ENCODE peak calls at places on chromosomes 6 and 20, in six cellular contexts. G is stimulated activated CD4-positive, alpha-beta T cell treated with anti-CD3 and anti-CD28 coated beads, TNF-alpha, amount 100 ng/mL, for 4 hours; F is dorsolateral prefrontal cortex; V is non-pigmented ciliary epithelial cell; B is GM23248; R is activated T-helper 1 cell treated with anti-CD3 and anti-CD28 coated beads, Interleukin-12 subunit alpha, Interleukin-12 subunit beta, Interleukin-2, Interleukin-4 antibody, amounts not matched to agents 30 ng/mL and 10 ng/mL and 1 ng/mL, durations not matched to agents 14 hours and 24 hours and 36 hours. T is an unnamed sample.

GRCh38 chr6:100283288-100283687 is 181.4 kb downstream of the SIM1 start:
- DNase-seq in V (peak), G (no peak), R (no peak), B (peak), F (no peak), T (no peak)

GRCh38 chr20:35226775-35227681 is 538 bp downstream of the MMP24 start:
- DNase-seq in F (peak), B (peak), R (peak), V (no peak), G (no peak), T (no peak)

GRCh38 chr6:85945454-85946185 is 302.9 kb upstream of the SYNCRIP start:
- DNase-seq in B (no peak), R (no peak), V (no peak), G (no peak), F (no peak), T (no peak)

GRCh38 chr6:147833607-147834006 is 325.1 kb downstream of the SAMD5 start:
- DNase-seq in V (no peak), G (no peak), R (no peak), B (no peak), F (no peak), T (no peak)

GRCh38 chr6:44828780-44829179 is 441.3 kb downstream of the CDC5L start:
- DNase-seq in R (no peak), V (no peak), B (no peak), G (no peak), F (no peak), T (no peak)

GRCh38 chr20:50535162-50535561 is 25.0 kb downstream of the PTPN1 start:
- DNase-seq in B (no peak), R (no peak), F (no peak), G (no peak), V (no peak), T (no peak)

GRCh38 chr20:652611-653109 is 340 bp downstream of the SRXN1 start:
- DNase-seq in V (no peak), F (peak), B (peak), G (no peak), R (peak), T (no peak)

GRCh38 chr20:366042-366718 is 14.4 kb upstream of the TRIB3 start:
- DNase-seq in F (no peak), B (no peak), V (no peak), R (no peak), G (no peak), T (no peak)

GRCh38 chr6:41887355-41887754 is 7.8 kb downstream of the USP49 start:
- DNase-seq in R (no peak), B (no peak), G (no peak), V (no peak), F (no peak), T (no peak)

GRCh38 chr6:55405474-55406220 is 78.4 kb downstream of the GFRAL start:
- DNase-seq in V (no peak), R (no peak), F (no peak), B (peak), G (no peak), T (no peak)

GRCh38 chr6:35085359-35086281 is 55.5 kb downstream of the TCP11 start:
- DNase-seq in R (no peak), G (no peak), B (no peak), F (no peak), V (no peak), T (no peak)

GRCh38 chr6:80771941-80772340 is 665.5 kb downstream of the BCKDHB start:
- DNase-seq in V (no peak), G (no peak), R (no peak), B (peak), F (no peak), T (no peak)

GRCh38 chr6:106334646-106335448 is 9.3 kb upstream of the ATG5 start:
- DNase-seq in V (no peak), R (peak), B (peak), F (no peak), G (no peak), T (peak)

GRCh38 chr6:140153703-140154102 is 779.3 kb upstream of the CITED2 start:
- DNase-seq in V (no peak), R (no peak), G (no peak), B (no peak), F (no peak), T (no peak)

GRCh38 chr6:70982747-70983146 is 25.9 kb upstream of the B3GAT2 start:
- DNase-seq in G (no peak), R (no peak), F (no peak), B (no peak), V (no peak), T (no peak)

GRCh38 chr6:154736613-154737259 is 3.5 kb downstream of the SCAF8 start:
- DNase-seq in V (no peak), R (no peak), F (no peak), G (no peak), B (no peak), T (no peak)

GRCh38 chr6:170345662-170346061 is 39.1 kb downstream of the FAM120B start:
- DNase-seq in R (peak), F (no peak), V (no peak), G (no peak), B (no peak), T (no peak)

GRCh38 chr20:56440346-56441007 is 27.9 kb upstream of the RTF2 start:
- DNase-seq in F (no peak), V (no peak), R (peak), G (no peak), B (no peak), T (no peak)

GRCh38 chr6:11974089-11974488 is 38.0 kb upstream of the HIVEP1 start:
- DNase-seq in F (no peak), B (peak), V (peak), R (no peak), G (no peak), T (no peak)

GRCh38 chr6:144265390-144265789 is 19.7 kb upstream of the UTRN start:
- DNase-seq in G (no peak), B (peak), F (no peak), R (no peak), V (no peak), T (no peak)

GRCh38 chr6:135054238-135054574 is 416 bp downstream of the HBS1L start:
- DNase-seq in R (no peak), V (no peak), F (no peak), G (no peak), B (peak), T (no peak)

GRCh38 chr6:13012977-13013680 is 296.6 kb downstream of the PHACTR1 start:
- DNase-seq in F (peak), G (no peak), V (no peak), R (no peak), B (peak), T (peak)

GRCh38 chr6:41678511-41679084 is 40.3 kb downstream of the MDFI start:
- DNase-seq in V (no peak), F (peak), B (no peak), G (no peak), R (no peak), T (no peak)

GRCh38 chr6:7693827-7694226 is 32.1 kb upstream of the BMP6 start:
- DNase-seq in B (no peak), G (no peak), R (no peak), F (no peak), V (no peak), T (no peak)

GRCh38 chr6:1619666-1620503 is 10.2 kb downstream of the FOXC1 start:
- DNase-seq in V (no peak), R (no peak), F (no peak), G (no peak), B (peak), T (no peak)

GRCh38 chr20:36471885-36472642 is 69.3 kb upstream of the MYL9 start:
- DNase-seq in F (no peak), B (no peak), V (no peak), G (no peak), R (no peak), T (no peak)

GRCh38 chr6:6631526-6632276 is 43.2 kb downstream of the LY86 start:
- DNase-seq in F (no peak), G (no peak), V (no peak), B (peak), R (no peak), T (peak)

GRCh38 chr6:130293800-130294199 is 71.0 kb upstream of the SAMD3 start:
- DNase-seq in R (no peak), G (no peak), V (peak), B (peak), F (no peak), T (no peak)

GRCh38 chr6:7761047-7761446 is 35.1 kb downstream of the BMP6 start:
- DNase-seq in V (no peak), F (no peak), R (no peak), G (no peak), B (peak), T (no peak)

GRCh38 chr6:1526689-1527088 is 83.0 kb upstream of the FOXC1 start:
- DNase-seq in V (no peak), B (peak), F (peak), R (no peak), G (no peak), T (no peak)

GRCh38 chr6:152846825-152847224 is 96.2 kb downstream of the VIP start:
- DNase-seq in B (no peak), F (no peak), R (no peak), V (no peak), G (no peak), T (no peak)

GRCh38 chr6:83859410-83860346 is at the start of gene CYB5R4:
- DNase-seq in B (peak), R (peak), V (peak), F (peak), G (peak), T (peak)

GRCh38 chr6:108452725-108453195 is 108.0 kb upstream of the FOXO3 start:
- DNase-seq in F (no peak), V (peak), R (no peak), B (peak), G (no peak), T (no peak)